ENCODE peak calls at places on chromosomes 6 and 20, in nine cellular contexts. One of them, this sample, is unnamed.

GRCh38 chr6:88134575-88134974 is 31.6 kb downstream of the CNR1 start:
- DNase-seq in prostate gland: no peak
- DNase-seq in stomach: no peak
- DNase-seq in aorta: no peak
- DNase-seq in IMR-90: no peak
- DNase-seq in right cardiac atrium: no peak
- DNase-seq in uterus: no peak
- DNase-seq in ascending aorta: no peak
- DNase-seq in effector memory CD4-positive, alpha-beta T cell: no peak
- DNase-seq in this sample: no peak

GRCh38 chr6:3212261-3212660 is 15.2 kb downstream of the TUBB2B start:
- DNase-seq in prostate gland: no peak
- DNase-seq in aorta: no peak
- DNase-seq in uterus: no peak
- DNase-seq in stomach: no peak
- DNase-seq in right cardiac atrium: no peak
- DNase-seq in ascending aorta: no peak
- DNase-seq in effector memory CD4-positive, alpha-beta T cell: no peak
- DNase-seq in IMR-90: no peak
- DNase-seq in this sample: no peak

GRCh38 chr6:77264970-77265369 is 198.3 kb downstream of the HTR1B start:
- DNase-seq in aorta: no peak
- DNase-seq in right cardiac atrium: no peak
- DNase-seq in stomach: no peak
- DNase-seq in effector memory CD4-positive, alpha-beta T cell: no peak
- DNase-seq in IMR-90: no peak
- DNase-seq in ascending aorta: no peak
- DNase-seq in prostate gland: no peak
- DNase-seq in uterus: no peak
- DNase-seq in this sample: no peak

GRCh38 chr6:168744866-168745265 is 303.9 kb downstream of the SMOC2 start:
- DNase-seq in IMR-90: no peak
- DNase-seq in right cardiac atrium: no peak
- DNase-seq in effector memory CD4-positive, alpha-beta T cell: no peak
- DNase-seq in stomach: no peak
- DNase-seq in uterus: no peak
- DNase-seq in prostate gland: no peak
- DNase-seq in aorta: no peak
- DNase-seq in ascending aorta: no peak
- DNase-seq in this sample: no peak

GRCh38 chr20:38187512-38187911 is 22.4 kb upstream of the TGM2 start:
- DNase-seq in aorta: no peak
- DNase-seq in right cardiac atrium: no peak
- DNase-seq in IMR-90: peak; percentile 43
- DNase-seq in effector memory CD4-positive, alpha-beta T cell: no peak
- DNase-seq in ascending aorta: peak; percentile 69
- DNase-seq in prostate gland: no peak
- DNase-seq in uterus: no peak
- DNase-seq in stomach: no peak
- DNase-seq in this sample: no peak

GRCh38 chr6:133715270-133715669 is 173.6 kb upstream of the TCF21 start:
- DNase-seq in prostate gland: no peak
- DNase-seq in uterus: no peak
- DNase-seq in ascending aorta: no peak
- DNase-seq in stomach: no peak
- DNase-seq in effector memory CD4-positive, alpha-beta T cell: no peak
- DNase-seq in IMR-90: no peak
- DNase-seq in aorta: no peak
- DNase-seq in right cardiac atrium: no peak
- DNase-seq in this sample: no peak

GRCh38 chr6:11248974-11249761 is 16.7 kb upstream of the NEDD9 start:
- DNase-seq in stomach: no peak
- DNase-seq in prostate gland: no peak
- DNase-seq in aorta: no peak
- DNase-seq in right cardiac atrium: no peak
- DNase-seq in uterus: no peak
- DNase-seq in ascending aorta: no peak
- DNase-seq in IMR-90: no peak
- DNase-seq in effector memory CD4-positive, alpha-beta T cell: no peak
- DNase-seq in this sample: no peak

GRCh38 chr20:20465259-20465658 is 97.4 kb downstream of the INSM1 start:
- DNase-seq in stomach: no peak
- DNase-seq in right cardiac atrium: no peak
- DNase-seq in aorta: no peak
- DNase-seq in IMR-90: no peak
- DNase-seq in effector memory CD4-positive, alpha-beta T cell: no peak
- DNase-seq in prostate gland: no peak
- DNase-seq in uterus: no peak
- DNase-seq in ascending aorta: no peak
- DNase-seq in this sample: no peak

GRCh38 chr6:10084276-10084993 is 330.4 kb downstream of the TFAP2A start:
- DNase-seq in aorta: no peak
- DNase-seq in right cardiac atrium: no peak
- DNase-seq in prostate gland: no peak
- DNase-seq in ascending aorta: no peak
- DNase-seq in uterus: no peak
- DNase-seq in stomach: no peak
- DNase-seq in IMR-90: no peak
- DNase-seq in effector memory CD4-positive, alpha-beta T cell: no peak
- DNase-seq in this sample: no peak

GRCh38 chr20:13231031-13231752 is 10.1 kb downstream of the ISM1 start:
- DNase-seq in right cardiac atrium: no peak
- DNase-seq in effector memory CD4-positive, alpha-beta T cell: peak; percentile 26
- DNase-seq in IMR-90: peak; percentile 28
- DNase-seq in uterus: no peak
- DNase-seq in ascending aorta: no peak
- DNase-seq in stomach: no peak
- DNase-seq in prostate gland: no peak
- DNase-seq in aorta: no peak
- DNase-seq in this sample: no peak

GRCh38 chr6:15616266-15616665 is 46.6 kb downstream of the DTNBP1 start:
- DNase-seq in ascending aorta: no peak
- DNase-seq in prostate gland: no peak
- DNase-seq in right cardiac atrium: no peak
- DNase-seq in aorta: no peak
- DNase-seq in stomach: no peak
- DNase-seq in effector memory CD4-positive, alpha-beta T cell: no peak
- DNase-seq in uterus: no peak
- DNase-seq in IMR-90: no peak
- DNase-seq in this sample: peak; percentile 15

GRCh38 chr6:170100046-170100445 is 190.8 kb downstream of the DLL1 start:
- DNase-seq in effector memory CD4-positive, alpha-beta T cell: no peak
- DNase-seq in ascending aorta: peak; percentile 13
- DNase-seq in IMR-90: no peak
- DNase-seq in uterus: no peak
- DNase-seq in stomach: peak; percentile 14
- DNase-seq in prostate gland: no peak
- DNase-seq in aorta: no peak
- DNase-seq in right cardiac atrium: peak; percentile 23
- DNase-seq in this sample: no peak

DNA sequence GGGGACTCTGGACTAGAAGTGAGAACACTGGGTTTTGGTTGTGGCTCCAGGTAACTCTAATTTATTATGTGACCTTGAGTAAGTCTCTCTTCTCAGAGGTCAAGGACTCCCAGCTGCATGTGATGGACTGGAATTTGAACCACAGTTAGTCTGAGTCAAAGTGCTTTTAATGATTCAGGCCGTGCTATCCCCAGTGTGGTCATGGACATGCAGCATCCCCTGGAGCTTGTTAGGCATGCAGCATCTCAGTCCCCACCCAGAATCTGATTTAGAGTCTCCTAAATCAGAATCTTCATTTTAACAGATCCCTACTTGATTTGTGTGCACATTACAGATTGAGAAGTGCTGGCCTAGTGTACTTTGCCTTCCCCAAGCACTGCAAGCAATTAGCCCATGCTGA is 74.2 kb downstream of the TOX2 start:
- DNase-seq in prostate gland: no peak
- DNase-seq in ascending aorta: no peak
- DNase-seq in uterus: no peak
- DNase-seq in right cardiac atrium: no peak
- DNase-seq in effector memory CD4-positive, alpha-beta T cell: no peak
- DNase-seq in IMR-90: peak; percentile 55
- DNase-seq in stomach: no peak
- DNase-seq in aorta: no peak
- DNase-seq in this sample: no peak
- H3K4me3 ChIP-seq in prostate gland: no peak overlapping the region
- H3K4me3 ChIP-seq in ascending aorta: no peak overlapping the region
- H3K4me3 ChIP-seq in uterus: no peak overlapping the region
- H3K4me3 ChIP-seq in right cardiac atrium: no peak overlapping the region
- H3K4me3 ChIP-seq in effector memory CD4-positive, alpha-beta T cell: no peak overlapping the region
- H3K4me3 ChIP-seq in IMR-90: no peak overlapping the region
- H3K4me3 ChIP-seq in stomach: no peak overlapping the region
- H3K4me3 ChIP-seq in aorta: no peak overlapping the region
- H3K4me3 ChIP-seq in this sample: no peak overlapping the region

DNA sequence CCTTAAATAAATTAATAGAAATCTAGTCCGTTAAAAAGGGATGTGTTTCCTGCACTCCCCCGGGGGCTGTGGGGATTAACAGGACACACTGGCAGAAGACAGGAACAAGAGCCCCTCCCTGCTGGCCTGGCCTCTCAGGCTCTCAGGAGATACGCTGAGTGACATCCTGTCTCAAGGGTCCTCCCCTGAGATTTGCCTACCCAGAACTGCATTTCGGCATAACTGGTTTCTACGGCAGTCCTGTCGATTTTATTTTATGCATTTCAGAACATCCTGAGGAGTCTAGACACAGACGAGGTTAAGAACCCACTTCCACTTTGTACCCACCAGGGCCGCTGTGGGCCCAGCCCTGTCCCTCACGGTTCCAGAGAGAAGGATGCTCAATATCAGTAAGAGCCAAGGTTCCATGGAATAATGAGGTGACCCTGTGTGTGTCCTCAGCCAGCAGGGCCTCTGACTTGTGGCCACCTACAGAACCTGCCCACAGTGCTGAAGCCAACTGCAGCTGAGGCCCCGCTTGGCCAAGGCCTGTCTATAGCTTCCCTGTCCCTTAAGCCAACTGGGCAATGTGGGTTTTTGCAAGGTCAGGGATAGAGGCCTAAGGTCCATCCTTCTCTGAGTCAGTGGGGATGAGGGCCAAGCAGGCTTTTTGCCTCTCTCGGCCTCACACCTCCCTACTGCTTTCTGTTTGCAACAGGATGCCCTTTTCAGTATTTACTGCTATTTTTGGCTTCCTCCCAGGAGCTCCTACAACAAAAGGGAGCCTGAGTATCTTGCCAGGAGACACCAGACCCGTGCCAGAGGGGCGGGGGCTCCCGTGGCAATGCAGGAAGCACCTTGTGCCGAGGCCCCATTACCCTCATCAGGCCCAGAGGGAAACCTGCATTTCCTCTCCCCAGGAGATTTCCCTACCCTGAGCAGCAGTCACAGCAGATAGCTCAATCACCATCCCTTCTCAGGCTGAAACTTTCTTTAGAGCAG is 14.7 kb downstream of the UQCC2 start:
- DNase-seq in right cardiac atrium: peak; percentile 89
- DNase-seq in stomach: peak; percentile 77
- DNase-seq in IMR-90: peak; percentile 61
- DNase-seq in uterus: peak; percentile 66
- DNase-seq in ascending aorta: no peak
- DNase-seq in aorta: peak; percentile 53
- DNase-seq in prostate gland: peak; percentile 70
- DNase-seq in effector memory CD4-positive, alpha-beta T cell: peak; percentile 14
- DNase-seq in this sample: no peak
- H3K4me1 ChIP-seq in right cardiac atrium: peaks cover 39% of the 10 kb centered on the region
- H3K4me1 ChIP-seq in stomach: peaks cover 49% of the 10 kb centered on the region
- H3K4me1 ChIP-seq in IMR-90: peaks cover 20% of the 10 kb centered on the region
- H3K4me1 ChIP-seq in uterus: no peaks in the 10 kb centered on the region
- H3K4me1 ChIP-seq in ascending aorta: no peaks in the 10 kb centered on the region
- H3K4me1 ChIP-seq in aorta: no peaks in the 10 kb centered on the region
- H3K4me1 ChIP-seq in prostate gland: peaks cover 15% of the 10 kb centered on the region
- H3K4me1 ChIP-seq in effector memory CD4-positive, alpha-beta T cell: peaks cover 67% of the 10 kb centered on the region
- H3K4me1 ChIP-seq in this sample: no peaks in the 10 kb centered on the region

DNA sequence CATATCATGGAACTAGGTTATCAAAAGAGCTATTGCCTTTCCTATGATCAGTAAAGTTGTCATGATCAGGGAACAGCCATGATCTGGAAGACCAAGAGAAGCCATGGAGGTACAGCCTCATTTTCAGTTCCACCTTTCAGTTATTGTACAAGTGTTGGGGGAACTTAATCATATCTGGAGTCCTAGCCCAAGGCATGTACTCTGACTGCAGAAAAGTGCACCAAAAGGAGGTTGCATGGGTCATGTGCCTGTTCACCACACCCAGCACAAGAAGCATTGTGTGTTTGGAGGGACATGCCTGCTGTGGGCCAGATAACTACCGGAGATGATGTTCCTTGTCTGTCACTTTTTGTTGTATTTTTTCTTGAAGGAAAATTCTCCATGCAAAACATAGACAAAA is 185.8 kb upstream of the MAN1A1 start:
- DNase-seq in stomach: no peak
- DNase-seq in uterus: no peak
- DNase-seq in IMR-90: no peak
- DNase-seq in effector memory CD4-positive, alpha-beta T cell: no peak
- DNase-seq in prostate gland: no peak
- DNase-seq in aorta: no peak
- DNase-seq in ascending aorta: no peak
- DNase-seq in right cardiac atrium: no peak
- DNase-seq in this sample: no peak
- H3K9me3 ChIP-seq in stomach: no peaks in the 10 kb centered on the region
- H3K9me3 ChIP-seq in uterus: no peaks in the 10 kb centered on the region
- H3K9me3 ChIP-seq in IMR-90: no peaks in the 10 kb centered on the region
- H3K9me3 ChIP-seq in effector memory CD4-positive, alpha-beta T cell: no peaks in the 10 kb centered on the region
- H3K9me3 ChIP-seq in prostate gland: no peaks in the 10 kb centered on the region
- H3K9me3 ChIP-seq in aorta: no peaks in the 10 kb centered on the region
- H3K9me3 ChIP-seq in ascending aorta: no peaks in the 10 kb centered on the region
- H3K9me3 ChIP-seq in right cardiac atrium: no peaks in the 10 kb centered on the region
- H3K9me3 ChIP-seq in this sample: no peaks in the 10 kb centered on the region

GRCh38 chr6:137415834-137416190 is 78.4 kb downstream of the OLIG3 start:
- DNase-seq in aorta: no peak
- DNase-seq in ascending aorta: no peak
- DNase-seq in stomach: no peak
- DNase-seq in prostate gland: no peak
- DNase-seq in effector memory CD4-positive, alpha-beta T cell: no peak
- DNase-seq in right cardiac atrium: no peak
- DNase-seq in uterus: no peak
- DNase-seq in IMR-90: no peak
- DNase-seq in this sample: no peak

GRCh38 chr6:137417411-137417810 is 76.8 kb downstream of the OLIG3 start:
- DNase-seq in right cardiac atrium: no peak
- DNase-seq in uterus: no peak
- DNase-seq in stomach: no peak
- DNase-seq in ascending aorta: no peak
- DNase-seq in IMR-90: peak; percentile 4
- DNase-seq in effector memory CD4-positive, alpha-beta T cell: no peak
- DNase-seq in aorta: no peak
- DNase-seq in prostate gland: no peak
- DNase-seq in this sample: no peak

GRCh38 chr6:137414599-137414998 is 79.6 kb downstream of the OLIG3 start:
- DNase-seq in IMR-90: no peak
- DNase-seq in effector memory CD4-positive, alpha-beta T cell: no peak
- DNase-seq in uterus: no peak
- DNase-seq in aorta: no peak
- DNase-seq in prostate gland: no peak
- DNase-seq in ascending aorta: no peak
- DNase-seq in right cardiac atrium: no peak
- DNase-seq in stomach: no peak
- DNase-seq in this sample: no peak

GRCh38 chr6:137415127-137415833 is 78.9 kb downstream of the OLIG3 start:
- DNase-seq in effector memory CD4-positive, alpha-beta T cell: peak; percentile 50
- DNase-seq in right cardiac atrium: peak; percentile 82
- DNase-seq in aorta: peak; percentile 69
- DNase-seq in ascending aorta: peak; percentile 68
- DNase-seq in stomach: peak; percentile 65
- DNase-seq in uterus: peak; percentile 28
- DNase-seq in IMR-90: peak; percentile 53
- DNase-seq in prostate gland: peak; percentile 33
- DNase-seq in this sample: peak; percentile 69

GRCh38 chr6:137416376-137417109 is 77.7 kb downstream of the OLIG3 start:
- DNase-seq in effector memory CD4-positive, alpha-beta T cell: no peak
- DNase-seq in aorta: no peak
- DNase-seq in uterus: no peak
- DNase-seq in prostate gland: no peak
- DNase-seq in right cardiac atrium: no peak
- DNase-seq in IMR-90: peak; percentile 28
- DNase-seq in stomach: no peak
- DNase-seq in ascending aorta: no peak
- DNase-seq in this sample: no peak
- H3K4me3 ChIP-seq in effector memory CD4-positive, alpha-beta T cell: no peak overlapping the region
- H3K4me3 ChIP-seq in aorta: no peak overlapping the region
- H3K4me3 ChIP-seq in uterus: no peak overlapping the region
- H3K4me3 ChIP-seq in prostate gland: no peak overlapping the region
- H3K4me3 ChIP-seq in right cardiac atrium: no peak overlapping the region
- H3K4me3 ChIP-seq in IMR-90: no peak overlapping the region
- H3K4me3 ChIP-seq in stomach: no peak overlapping the region
- H3K4me3 ChIP-seq in ascending aorta: no peak overlapping the region
- H3K4me3 ChIP-seq in this sample: no peak overlapping the region

This sample was measured in HAP-1.